ENCODE peak calls at places on chromosomes 11 and 22, in seven cellular contexts. A, U, F, G, V, B and S are unnamed samples.

GRCh38 chr11:82105331-82105992 is 628.2 kb downstream of the FAM181B start:
- DNase-seq in A (no peak), U (no peak), F (no peak), G (no peak), V (no peak), B (no peak), S (no peak)

GRCh38 chr11:83355406-83355805 is 69.2 kb upstream of the CCDC90B start:
- DNase-seq in A (no peak), U (no peak), F (no peak), G (no peak), V (no peak), B (no peak), S (no peak)

GRCh38 chr11:26493616-26494015 is 78.4 kb downstream of the MUC15 start:
- DNase-seq in A (no peak), U (no peak), F (no peak), G (no peak), V (no peak), B (no peak), S (no peak)

GRCh38 chr11:28903716-28904115 is 795.5 kb downstream of the METTL15 start:
- DNase-seq in A (no peak), U (no peak), F (peak), G (no peak), V (no peak), B (no peak), S (no peak)

GRCh38 chr11:30478923-30479322 is 107.2 kb downstream of the MPPED2 start:
- DNase-seq in A (peak), U (peak), F (no peak), G (no peak), V (no peak), B (no peak), S (peak)

GRCh38 chr11:75733346-75734107 is 15.9 kb downstream of the MOGAT2 start:
- DNase-seq in A (no peak), U (no peak), F (peak), G (no peak), V (no peak), B (no peak), S (no peak)

GRCh38 chr22:26174280-26174679 is 5.0 kb downstream of the SEZ6L start:
- DNase-seq in A (no peak), U (no peak), F (peak), G (no peak), V (no peak), B (peak), S (no peak)

GRCh38 chr22:48739348-48740085 is 1088.2 kb downstream of the BRD1 start:
- DNase-seq in A (no peak), U (no peak), F (no peak), G (no peak), V (peak), B (no peak), S (peak)

GRCh38 chr11:10564692-10565318 is 3.7 kb downstream of the LYVE1 start:
- DNase-seq in A (no peak), U (no peak), F (no peak), G (no peak), V (no peak), B (no peak), S (no peak)

GRCh38 chr11:125287467-125288232 is 123.1 kb downstream of the PKNOX2 start:
- DNase-seq in A (no peak), U (no peak), F (peak), G (no peak), V (no peak), B (no peak), S (no peak)

GRCh38 chr11:35658028-35658948 is 4.3 kb upstream of the TRIM44 start:
- DNase-seq in A (no peak), U (no peak), F (no peak), G (no peak), V (no peak), B (no peak), S (no peak)

GRCh38 chr11:31818874-31819331 is 7.8 kb upstream of the PAX6 start:
- DNase-seq in A (no peak), U (no peak), F (no peak), G (no peak), V (peak), B (no peak), S (no peak)

GRCh38 chr11:11036185-11037161 is 178.6 kb upstream of the ZBED5 start:
- DNase-seq in A (no peak), U (no peak), F (peak), G (peak), V (no peak), B (peak), S (no peak)

GRCh38 chr11:69388661-69389060 is 92.8 kb upstream of the LINC01488 start:
- DNase-seq in A (no peak), U (no peak), F (no peak), G (no peak), V (no peak), B (no peak), S (no peak)

GRCh38 chr11:94171693-94172440 is 43.2 kb downstream of the PANX1 start:
- DNase-seq in A (no peak), U (peak), F (peak), G (no peak), V (no peak), B (peak), S (no peak)

GRCh38 chr11:57310630-57311086 is 14.1 kb downstream of the TNKS1BP1 start:
- DNase-seq in A (no peak), U (no peak), F (peak), G (no peak), V (no peak), B (no peak), S (peak)

GRCh38 chr22:23862103-23862502 is 4.4 kb downstream of the SLC2A11 start:
- DNase-seq in A (no peak), U (no peak), F (peak), G (peak), V (peak), B (peak), S (no peak)

GRCh38 chr11:15843309-15843857 is 513.0 kb downstream of the SOX6 start:
- DNase-seq in A (no peak), U (no peak), F (no peak), G (no peak), V (no peak), B (no peak), S (no peak)

GRCh38 chr11:93939084-93939780 is 81.9 kb upstream of the HEPHL1 start:
- DNase-seq in A (no peak), U (no peak), F (no peak), G (no peak), V (no peak), B (no peak), S (no peak)

GRCh38 chr11:4161305-4161704 is 66.7 kb downstream of the RRM1 start:
- DNase-seq in A (no peak), U (no peak), F (no peak), G (no peak), V (no peak), B (no peak), S (no peak)

GRCh38 chr22:19995611-19996339 is 20.8 kb downstream of the ARVCF start:
- DNase-seq in A (peak), U (peak), F (no peak), G (no peak), V (peak), B (no peak), S (peak)

GRCh38 chr11:78961938-78962701 is 387.5 kb upstream of the NARS2 start:
- DNase-seq in A (no peak), U (no peak), F (peak), G (no peak), V (no peak), B (no peak), S (no peak)

GRCh38 chr11:128632151-128632791 is 44.9 kb upstream of the ETS1 start:
- DNase-seq in A (no peak), U (no peak), F (peak), G (peak), V (peak), B (no peak), S (no peak)

GRCh38 chr11:74159642-74160041 is 11.2 kb downstream of the C2CD3 start:
- DNase-seq in A (no peak), U (no peak), F (no peak), G (no peak), V (no peak), B (no peak), S (no peak)

GRCh38 chr22:27990879-27991278 is 71.8 kb upstream of the PITPNB start:
- DNase-seq in A (peak), U (peak), F (peak), G (no peak), V (no peak), B (peak), S (peak)

GRCh38 chr11:43486141-43486540 is 127.4 kb downstream of the TTC17 start:
- DNase-seq in A (no peak), U (no peak), F (no peak), G (no peak), V (no peak), B (no peak), S (no peak)

GRCh38 chr11:95884364-95884763 is 39.5 kb downstream of the MTMR2 start:
- DNase-seq in A (no peak), U (no peak), F (no peak), G (no peak), V (no peak), B (no peak), S (no peak)

GRCh38 chr22:44620129-44620840 is 81.7 kb upstream of the PRR5 start:
- DNase-seq in A (peak), U (peak), F (peak), G (peak), V (peak), B (no peak), S (peak)

GRCh38 chr11:90722552-90723190 is 499.8 kb upstream of the CHORDC1 start:
- DNase-seq in A (no peak), U (no peak), F (no peak), G (no peak), V (no peak), B (no peak), S (no peak)

GRCh38 chr22:28246392-28246791 is 327.3 kb upstream of the PITPNB start:
- DNase-seq in A (no peak), U (no peak), F (no peak), G (no peak), V (no peak), B (no peak), S (no peak)

GRCh38 chr11:72363112-72363511 is 71.2 kb downstream of the CLPB start:
- DNase-seq in A (no peak), U (no peak), F (no peak), G (no peak), V (no peak), B (no peak), S (no peak)

DNA sequence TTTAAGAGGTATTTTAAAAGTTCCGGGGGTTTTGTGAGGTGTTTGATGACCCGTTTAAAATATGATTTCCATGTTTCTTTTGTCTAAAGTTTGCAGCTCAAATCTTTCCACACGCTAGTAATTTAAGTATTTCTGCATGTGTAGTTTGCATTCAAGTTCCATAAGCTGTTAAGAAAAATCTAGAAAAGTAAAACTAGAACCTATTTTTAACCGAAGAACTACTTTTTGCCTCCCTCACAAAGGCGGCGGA is 193 bp upstream of the MALAT1 start:
- DNase-seq in A (no peak), U (no peak), F (no peak), G (no peak), V (no peak), B (no peak), S (no peak)
- H3K4me3 ChIP-seq in A (peak), U (peak), F (peak), G (peak), V (peak), B (peak), S (peak)

GRCh38 chr11:45233121-45233803 is 52.9 kb downstream of the SYT13 start:
- DNase-seq in A (peak), U (peak), F (peak), G (peak), V (peak), B (peak), S (peak)
- H3K4me3 ChIP-seq in A (no peak), U (no peak), F (no peak), G (no peak), V (no peak), B (no peak), S (no peak)

DNA sequence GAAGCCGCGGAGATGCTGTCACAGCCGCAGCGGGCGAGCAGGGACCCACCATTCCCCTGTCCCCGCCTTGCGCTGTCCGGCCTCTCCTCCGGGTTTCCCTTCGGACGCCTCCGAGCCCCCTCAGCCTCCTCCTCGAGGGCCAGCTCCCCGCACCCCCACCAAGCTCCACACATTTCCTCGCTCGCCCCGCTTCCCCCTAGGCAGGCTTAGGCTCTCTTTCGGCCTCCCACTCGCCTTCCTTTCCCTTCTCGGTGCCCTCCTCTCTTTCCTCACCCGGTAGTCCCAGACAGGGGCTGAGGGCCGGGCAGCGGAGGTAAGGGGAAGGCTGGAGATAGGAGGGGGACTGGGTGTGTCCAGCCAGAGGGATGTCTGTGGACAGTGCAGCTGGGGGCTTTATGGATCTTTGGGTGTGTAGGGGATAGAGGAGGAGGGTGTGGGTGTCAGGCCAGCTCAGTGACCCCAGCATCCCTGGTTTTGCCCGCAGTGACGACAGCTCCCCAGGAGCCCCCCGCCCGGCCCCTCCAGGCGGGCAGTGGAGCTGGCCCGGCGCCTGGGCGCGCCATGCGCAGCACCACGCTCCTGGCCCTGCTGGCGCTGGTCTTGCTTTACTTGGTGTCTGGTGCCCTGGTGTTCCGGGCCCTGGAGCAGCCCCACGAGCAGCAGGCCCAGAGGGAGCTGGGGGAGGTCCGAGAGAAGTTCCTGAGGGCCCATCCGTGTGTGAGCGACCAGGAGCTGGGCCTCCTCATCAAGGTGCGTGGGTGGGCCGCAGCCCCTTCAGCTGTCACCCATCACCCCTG is 1.6 kb downstream of the KCNK4 start:
- DNase-seq in A (no peak), U (no peak), F (no peak), G (no peak), V (no peak), B (no peak), S (no peak)
- H3K4me3 ChIP-seq in A (peak), U (peak), F (peak), G (no peak), V (peak), B (no peak), S (peak)

DNA sequence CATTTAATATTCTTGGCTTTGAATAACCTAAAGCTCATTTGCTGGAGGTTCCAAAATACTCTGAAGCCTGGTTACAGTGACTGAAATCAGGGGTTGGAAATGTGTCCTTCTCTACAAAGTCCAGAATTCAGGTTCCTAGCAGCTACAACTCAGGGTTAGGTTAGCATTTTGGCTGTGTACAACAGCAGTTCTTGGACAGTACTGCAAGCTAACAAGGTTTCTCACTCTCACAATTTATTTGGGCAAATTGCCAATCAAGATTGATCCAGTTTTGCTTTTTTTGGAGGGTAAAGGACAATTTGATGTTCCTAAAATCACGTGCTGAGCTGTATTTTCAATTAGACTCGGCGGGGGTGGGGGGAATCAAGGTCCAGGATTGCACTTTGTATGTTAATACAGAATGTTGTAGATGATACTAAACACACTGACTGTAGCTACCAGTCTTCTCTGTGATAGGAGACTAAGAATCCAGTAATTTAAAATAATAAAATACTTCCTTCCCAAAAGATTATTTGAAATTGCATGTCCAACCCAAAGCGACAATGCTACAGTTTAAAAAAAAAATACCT is 49.7 kb upstream of the RAPSN start:
- DNase-seq in A (no peak), U (no peak), F (no peak), G (no peak), V (no peak), B (no peak), S (no peak)
- H3K4me3 ChIP-seq in A (no peak), U (no peak), F (no peak), G (no peak), V (no peak), B (no peak), S (no peak)

GRCh38 chr22:37232140-37232998 is 11.7 kb downstream of the RAC2 start:
- DNase-seq in A (peak), U (no peak), F (no peak), G (no peak), V (peak), B (no peak), S (no peak)
- H3K4me3 ChIP-seq in A (no peak), U (no peak), F (no peak), G (no peak), V (no peak), B (no peak), S (no peak)